ENCODE peak calls at places on chromosomes 12 and 14, in five cellular contexts. Q, R, V, H and K are unnamed samples.

GRCh38 chr14:74737753-74738325 is 24.9 kb downstream of the FCF1 start:
- DNase-seq in Q (peak; percentile 39), R (no peak), V (no peak), H (peak; percentile 54), K (no peak)

GRCh38 chr14:69879175-69880047 is at the start of gene SMOC1:
- DNase-seq in Q (peak; percentile 67), R (no peak), V (peak; percentile 81), H (peak; percentile 84), K (no peak)

GRCh38 chr12:31370645-31371620 is 45.0 kb upstream of the SINHCAF start:
- DNase-seq in Q (peak; percentile 25), R (no peak), V (no peak), H (no peak), K (peak; percentile 96)

GRCh38 chr12:132143328-132144071 is 619 bp downstream of the DDX51 start:
- DNase-seq in Q (no peak), R (no peak), V (no peak), H (peak; percentile 35), K (peak; percentile 5)

GRCh38 chr12:49017764-49018281 is 753 bp downstream of the PRKAG1 start:
- DNase-seq in Q (peak; percentile 53), R (no peak), V (no peak), H (peak; percentile 65), K (no peak)

GRCh38 chr12:29517265-29517664 is 19.8 kb upstream of the OVCH1 start:
- DNase-seq in Q (peak; percentile 2), R (no peak), V (no peak), H (no peak), K (peak; percentile 77)

GRCh38 chr14:64636980-64637429 is 67.2 kb upstream of the PLEKHG3 start:
- DNase-seq in Q (no peak), R (no peak), V (no peak), H (no peak), K (no peak)

GRCh38 chr12:121397521-121397920 is 2.4 kb upstream of the RNF34 start:
- DNase-seq in Q (no peak), R (no peak), V (no peak), H (no peak), K (no peak)

GRCh38 chr14:36383674-36384421 is 63.4 kb upstream of the MBIP start:
- DNase-seq in Q (no peak), R (no peak), V (no peak), H (no peak), K (no peak)

GRCh38 chr12:119338593-119339363 is 4.2 kb downstream of the CCDC60 start:
- DNase-seq in Q (no peak), R (no peak), V (no peak), H (no peak), K (no peak)

GRCh38 chr14:22122227-22123187 is 448.9 kb upstream of the OR4E1 start:
- DNase-seq in Q (peak; percentile 31), R (no peak), V (no peak), H (no peak), K (peak; percentile 30)